ENCODE peak calls at places on chromosomes 12 and 14, in four cellular contexts. M is IMR-90, R is K562, H is GM12878. A is an unnamed sample.

GRCh38 chr14:72443991-72444431 is 449.9 kb downstream of the DPF3 start:
- DNase-seq in M (no peak), R (no peak), H (peak), A (no peak)

GRCh38 chr12:28065889-28066630 is 93.5 kb upstream of the PTHLH start:
- DNase-seq in M (no peak), R (no peak), H (no peak), A (no peak)

GRCh38 chr12:127594351-127594970 is 672.5 kb upstream of the TMEM132C start:
- DNase-seq in M (no peak), R (no peak), H (no peak), A (no peak)

GRCh38 chr14:24129410-24129998 is 955 bp upstream of the FITM1 start:
- DNase-seq in M (no peak), R (no peak), H (no peak), A (no peak)

GRCh38 chr12:95473440-95473946 is 459 bp upstream of the METAP2 start:
- DNase-seq in M (peak), R (peak), H (peak), A (peak)

GRCh38 chr14:72613196-72613974 is 280.5 kb downstream of the DPF3 start:
- DNase-seq in M (no peak), R (no peak), H (no peak), A (peak)

GRCh38 chr14:100158566-100159106 is 809 bp downstream of the DEGS2 start:
- DNase-seq in M (no peak), R (no peak), H (no peak), A (no peak)

GRCh38 chr12:42868291-42868690 is 278.7 kb upstream of the PRICKLE1 start:
- DNase-seq in M (no peak), R (no peak), H (no peak), A (no peak)

GRCh38 chr12:46556820-46557524 is 184.4 kb upstream of the SLC38A2 start:
- DNase-seq in M (peak), R (no peak), H (no peak), A (peak)

GRCh38 chr14:82067221-82067620 is 533.6 kb upstream of the SEL1L start:
- DNase-seq in M (no peak), R (no peak), H (no peak), A (no peak)

GRCh38 chr12:69676257-69677012 is 22.7 kb downstream of the BEST3 start:
- DNase-seq in M (peak), R (no peak), H (no peak), A (no peak)

GRCh38 chr14:102723650-102724049 is 53.6 kb upstream of the TRAF3 start:
- DNase-seq in M (no peak), R (no peak), H (no peak), A (no peak)

GRCh38 chr12:13986031-13986430 is 4.6 kb upstream of the GRIN2B start:
- DNase-seq in M (no peak), R (no peak), H (no peak), A (no peak)

GRCh38 chr14:70595443-70596185 is 4.8 kb downstream of the MED6 start:
- DNase-seq in M (peak), R (no peak), H (no peak), A (no peak)

GRCh38 chr12:113149361-113150150 is at the start of gene CFAP73:
- DNase-seq in M (peak), R (peak), H (no peak), A (peak)

GRCh38 chr14:102897299-102898027 is 25.0 kb upstream of the AMN start:
- DNase-seq in M (no peak), R (no peak), H (no peak), A (no peak)

GRCh38 chr12:130574402-130574801 is 141.7 kb downstream of the RIMBP2 start:
- DNase-seq in M (no peak), R (no peak), H (peak), A (no peak)

GRCh38 chr12:130571089-130571488 is 145.0 kb downstream of the RIMBP2 start:
- DNase-seq in M (no peak), R (no peak), H (no peak), A (no peak)

GRCh38 chr12:130572553-130572952 is 143.5 kb downstream of the RIMBP2 start:
- DNase-seq in M (no peak), R (no peak), H (no peak), A (no peak)

GRCh38 chr12:130573235-130573634 is 142.9 kb downstream of the RIMBP2 start:
- DNase-seq in M (no peak), R (no peak), H (no peak), A (no peak)

DNA sequence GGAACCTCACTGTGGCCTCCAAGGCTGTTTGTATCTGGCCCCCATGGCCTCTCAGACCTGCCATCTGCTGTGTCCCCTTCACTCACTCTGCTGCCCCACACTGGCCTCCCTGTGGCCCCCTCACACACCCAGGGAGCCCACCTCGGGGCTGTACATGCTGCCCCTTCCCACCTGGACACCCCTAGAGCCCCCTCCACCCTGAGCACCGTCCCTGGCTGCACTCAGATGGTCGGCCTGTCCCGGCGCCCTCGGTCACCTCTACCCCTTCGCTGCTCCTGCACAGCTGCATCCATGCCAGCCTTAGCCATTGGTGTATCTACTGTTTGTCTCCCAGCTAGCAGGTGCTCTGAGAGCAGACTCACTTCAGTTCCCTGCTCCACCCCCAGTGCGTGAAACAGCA is 144.4 kb downstream of the RIMBP2 start:
- DNase-seq in M (no peak), R (no peak), H (no peak), A (no peak)
- TF ChIP-seq FOS in M (no peak), R (no peak), H (no peak), A (no peak)

GRCh38 chr14:98766818-98767217 is 505.2 kb downstream of the BCL11B start:
- DNase-seq in M (no peak), R (no peak), H (no peak), A (no peak)
- TF ChIP-seq FOS in M (no peak), R (no peak), H (no peak), A (no peak)

DNA sequence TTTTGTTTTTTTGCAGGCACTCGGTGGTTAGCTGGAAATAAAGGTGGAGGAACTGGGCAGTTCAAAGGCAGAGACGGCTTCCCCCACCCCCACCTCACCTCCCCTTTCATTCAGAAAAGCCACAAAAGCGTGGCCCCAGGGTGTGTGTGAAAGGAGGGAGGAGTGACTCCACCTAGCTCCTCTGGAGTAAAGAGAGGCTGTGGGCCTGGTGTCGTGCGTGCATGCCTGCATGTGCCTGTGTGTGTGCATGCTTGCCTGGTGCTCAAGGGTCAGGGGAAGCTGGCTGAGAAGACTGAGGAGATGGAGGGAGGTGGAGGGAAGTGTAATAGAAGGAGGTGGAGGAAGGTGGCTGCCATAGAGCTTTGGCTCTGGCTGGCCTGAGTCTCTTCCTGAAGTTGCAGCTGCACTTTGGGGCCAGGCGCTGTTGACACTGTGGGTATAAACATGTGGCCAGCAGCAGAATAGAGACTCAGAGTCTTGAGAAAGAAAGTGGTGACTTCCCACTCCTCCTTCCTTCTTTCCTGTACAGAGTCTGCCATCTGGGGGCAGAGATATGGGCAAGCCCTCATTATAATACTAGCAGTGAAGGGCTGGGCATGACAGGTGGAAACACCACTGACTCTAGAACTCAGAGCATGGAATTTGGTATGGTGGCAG is 36.9 kb upstream of the SINHCAF start:
- DNase-seq in M (no peak), R (peak), H (peak), A (no peak)
- TF ChIP-seq FOS in M (no peak), R (no peak), H (no peak), A (no peak)

GRCh38 chr14:69048456-69048855 is 69.4 kb upstream of the ACTN1 start:
- DNase-seq in M (no peak), R (peak), H (no peak), A (peak)

GRCh38 chr14:69044965-69045555 is 66.0 kb upstream of the ACTN1 start:
- DNase-seq in M (peak), R (no peak), H (no peak), A (peak)

GRCh38 chr14:69045857-69046351 is 66.8 kb upstream of the ACTN1 start:
- DNase-seq in M (no peak), R (no peak), H (no peak), A (peak)

GRCh38 chr14:69047255-69047654 is 68.2 kb upstream of the ACTN1 start:
- DNase-seq in M (no peak), R (no peak), H (no peak), A (no peak)

DNA sequence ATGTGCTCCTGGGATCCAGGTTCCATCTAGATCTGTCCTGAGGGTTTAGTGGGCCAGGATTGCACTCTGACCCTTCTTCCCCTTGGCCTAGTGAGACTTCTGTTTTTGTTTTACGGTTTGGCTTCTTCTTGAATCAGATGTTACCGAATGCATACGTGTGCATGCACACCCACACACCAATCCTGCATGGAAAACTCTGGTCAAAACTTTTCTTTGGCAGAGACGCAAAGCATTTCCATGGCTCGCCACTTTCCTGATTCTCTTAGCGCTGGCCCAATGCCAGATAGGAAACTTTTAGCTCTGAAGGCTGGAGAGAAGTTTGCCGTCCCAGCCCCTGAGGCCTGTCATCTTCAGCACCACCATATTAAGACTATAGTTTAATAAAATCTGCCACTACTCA is 67.4 kb upstream of the ACTN1 start:
- DNase-seq in M (peak), R (no peak), H (no peak), A (peak)
- TF ChIP-seq FOS in M (no peak), R (no peak), H (no peak), A (no peak)

GRCh38 chr14:96091149-96091693 is 52.1 kb downstream of the C14orf132 start:
- DNase-seq in M (no peak), R (no peak), H (no peak), A (no peak)
- TF ChIP-seq FOS in M (no peak), R (no peak), H (no peak), A (no peak)

GRCh38 chr14:74645735-74646134 is 33.7 kb upstream of the LTBP2 start:
- DNase-seq in M (no peak), R (no peak), H (no peak), A (no peak)
- TF ChIP-seq FOS in M (no peak), R (no peak), H (no peak), A (no peak)

GRCh38 chr12:121966959-121967358 is 48.6 kb downstream of the CFAP251 start:
- DNase-seq in M (no peak), R (no peak), H (no peak), A (no peak)
- TF ChIP-seq FOS in M (no peak), R (no peak), H (no peak), A (no peak)

DNA sequence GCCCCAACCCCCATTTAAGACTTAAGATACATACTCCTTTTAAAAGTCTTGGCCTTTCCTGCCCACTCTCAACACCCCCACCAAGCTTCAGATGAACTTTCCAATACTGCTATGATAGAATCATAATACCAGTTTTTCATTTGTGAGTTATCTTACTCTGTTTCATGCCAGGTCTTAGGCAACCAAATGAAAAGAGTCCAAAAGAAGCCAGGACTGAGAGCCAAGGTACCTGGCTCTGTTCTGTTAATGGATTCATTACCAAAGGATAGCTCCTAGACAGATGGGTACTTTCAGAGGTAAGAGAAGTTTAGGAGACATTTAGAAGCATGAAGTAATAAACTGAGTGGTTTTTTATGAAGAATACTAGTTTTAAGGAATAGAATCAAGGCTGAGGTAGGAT is 34.2 kb downstream of the FANCM start:
- DNase-seq in M (no peak), R (no peak), H (no peak), A (no peak)
- TF ChIP-seq FOS in M (no peak), R (no peak), H (no peak), A (no peak)

GRCh38 chr12:122420471-122421262 is 1.8 kb downstream of the CLIP1 start:
- DNase-seq in M (no peak), R (no peak), H (no peak), A (no peak)

GRCh38 chr12:122423258-122424165 is 1.0 kb upstream of the CLIP1 start:
- DNase-seq in M (peak), R (peak), H (no peak), A (peak)

GRCh38 chr12:122421815-122422737 is at the start of gene CLIP1:
- DNase-seq in M (peak), R (peak), H (no peak), A (peak)

GRCh38 chr12:122422769-122423257 is 344 bp upstream of the CLIP1 start:
- DNase-seq in M (peak), R (peak), H (no peak), A (peak)

DNA sequence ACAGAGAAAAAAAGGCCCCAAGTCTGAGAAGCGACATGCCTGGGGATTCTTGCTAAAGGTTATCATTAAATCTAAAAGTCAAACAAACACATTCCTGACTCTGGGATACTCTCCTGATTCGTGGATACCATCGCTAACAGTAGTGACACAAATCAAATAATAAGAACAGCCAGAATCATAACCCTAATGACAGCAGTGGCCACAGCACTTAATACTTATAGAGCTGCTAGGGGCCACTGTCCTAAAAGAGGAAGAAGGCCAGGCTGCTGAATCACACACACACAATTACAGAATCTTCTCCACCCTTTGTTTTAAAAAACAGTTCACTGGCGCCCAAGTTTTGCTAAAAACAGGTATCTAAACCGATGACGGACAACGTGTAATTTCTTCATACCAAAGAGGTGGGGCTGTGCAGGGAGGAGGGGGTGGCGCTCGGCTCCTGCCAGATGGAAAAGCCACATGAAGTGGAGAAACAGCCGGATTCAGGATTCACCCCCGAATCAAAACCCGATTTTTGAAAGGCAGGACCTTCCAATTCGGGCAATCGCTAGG is 1.1 kb downstream of the CLIP1 start:
- DNase-seq in M (peak), R (peak), H (no peak), A (no peak)
- TF ChIP-seq FOS in M (no peak), R (no peak), H (no peak), A (no peak)

GRCh38 chr12:51533799-51534198 is 57.2 kb upstream of the SCN8A start:
- DNase-seq in M (peak), R (no peak), H (no peak), A (peak)
- TF ChIP-seq FOS in M (no peak), R (no peak), H (no peak), A (no peak)

A was measured in endothelial cell of umbilical vein.